ENCODE peak calls at places on chromosome 3, in four cellular contexts. One of them, this sample, is unnamed. For H3K27me3, the result is how much of the 10 kb centered on the place peaks cover.

GRCh38 chr3:183895296-183895695 is 10.6 kb upstream of the PARL start:
- DNase-seq in left lung: no peak
- DNase-seq in tibial artery: no peak
- DNase-seq in heart left ventricle: no peak
- DNase-seq in this sample: no peak

GRCh38 chr3:195699148-195699771 is 21.5 kb upstream of the MUC20 start:
- DNase-seq in left lung: no peak
- DNase-seq in tibial artery: no peak
- DNase-seq in heart left ventricle: no peak
- DNase-seq in this sample: no peak

GRCh38 chr3:114775395-114775794 is 371.7 kb downstream of the ZBTB20 start:
- DNase-seq in left lung: no peak
- DNase-seq in tibial artery: no peak
- DNase-seq in heart left ventricle: no peak
- DNase-seq in this sample: no peak

GRCh38 chr3:110062711-110063110 is 725.4 kb upstream of the DPPA4 start:
- DNase-seq in left lung: no peak
- DNase-seq in tibial artery: no peak
- DNase-seq in heart left ventricle: no peak
- DNase-seq in this sample: no peak

GRCh38 chr3:74592359-74592758 is 22.1 kb downstream of the CNTN3 start:
- DNase-seq in left lung: no peak
- DNase-seq in tibial artery: no peak
- DNase-seq in heart left ventricle: no peak
- DNase-seq in this sample: no peak

GRCh38 chr3:50504681-50505080 is 1.2 kb upstream of the CACNA2D2 start:
- DNase-seq in left lung: no peak
- DNase-seq in tibial artery: no peak
- DNase-seq in heart left ventricle: no peak
- DNase-seq in this sample: no peak

GRCh38 chr3:132537297-132537696 is 59.8 kb upstream of the ACKR4 start:
- DNase-seq in left lung: no peak
- DNase-seq in tibial artery: no peak
- DNase-seq in heart left ventricle: no peak
- DNase-seq in this sample: no peak

GRCh38 chr3:62261800-62262199 is 111.5 kb downstream of the FEZF2 start:
- DNase-seq in left lung: no peak
- DNase-seq in tibial artery: no peak
- DNase-seq in heart left ventricle: no peak
- DNase-seq in this sample: no peak

GRCh38 chr3:32569540-32570425 is 875 bp downstream of the DYNC1LI1 start:
- DNase-seq in left lung: peak
- DNase-seq in tibial artery: peak
- DNase-seq in heart left ventricle: peak
- DNase-seq in this sample: peak

GRCh38 chr3:14605070-14605469 is 46.5 kb upstream of the CCDC174 start:
- DNase-seq in left lung: no peak
- DNase-seq in tibial artery: peak
- DNase-seq in heart left ventricle: no peak
- DNase-seq in this sample: peak

GRCh38 chr3:119637679-119638525 is 22.5 kb downstream of the POPDC2 start:
- DNase-seq in left lung: no peak
- DNase-seq in tibial artery: no peak
- DNase-seq in heart left ventricle: no peak
- DNase-seq in this sample: no peak

GRCh38 chr3:27633224-27633545 is 88.9 kb downstream of the EOMES start:
- DNase-seq in left lung: no peak
- DNase-seq in tibial artery: peak
- DNase-seq in heart left ventricle: no peak
- DNase-seq in this sample: no peak

GRCh38 chr3:94616833-94617232 is 554.0 kb downstream of the NSUN3 start:
- DNase-seq in left lung: no peak
- DNase-seq in tibial artery: no peak
- DNase-seq in heart left ventricle: no peak
- DNase-seq in this sample: no peak

GRCh38 chr3:156609546-156609945 is 54.6 kb upstream of the SSR3 start:
- DNase-seq in left lung: no peak
- DNase-seq in tibial artery: no peak
- DNase-seq in heart left ventricle: no peak
- DNase-seq in this sample: no peak

GRCh38 chr3:179729086-179729485 is 76.2 kb downstream of the USP13 start:
- DNase-seq in left lung: no peak
- DNase-seq in tibial artery: no peak
- DNase-seq in heart left ventricle: no peak
- DNase-seq in this sample: no peak

GRCh38 chr3:181252626-181253025 is 263.1 kb upstream of the DNAJC19 start:
- DNase-seq in left lung: no peak
- DNase-seq in tibial artery: no peak
- DNase-seq in heart left ventricle: no peak
- DNase-seq in this sample: no peak

GRCh38 chr3:48709051-48709461 is 8.0 kb downstream of the IP6K2 start:
- DNase-seq in left lung: no peak
- DNase-seq in tibial artery: no peak
- DNase-seq in heart left ventricle: no peak
- DNase-seq in this sample: no peak

GRCh38 chr3:67349551-67350174 is 304.7 kb downstream of the SUCLG2 start:
- DNase-seq in left lung: no peak
- DNase-seq in tibial artery: no peak
- DNase-seq in heart left ventricle: no peak
- DNase-seq in this sample: no peak

GRCh38 chr3:88219138-88219792 is 69.5 kb downstream of the C3orf38 start:
- DNase-seq in left lung: no peak
- DNase-seq in tibial artery: no peak
- DNase-seq in heart left ventricle: peak
- DNase-seq in this sample: peak

GRCh38 chr3:122005033-122005565 is 16.9 kb downstream of the ILDR1 start:
- DNase-seq in left lung: no peak
- DNase-seq in tibial artery: no peak
- DNase-seq in heart left ventricle: no peak
- DNase-seq in this sample: no peak

GRCh38 chr3:151047636-151048035 is 37.8 kb upstream of the MED12L start:
- DNase-seq in left lung: no peak
- DNase-seq in tibial artery: no peak
- DNase-seq in heart left ventricle: no peak
- DNase-seq in this sample: no peak

GRCh38 chr3:102215166-102215565 is 219.6 kb upstream of the ZPLD1 start:
- DNase-seq in left lung: no peak
- DNase-seq in tibial artery: no peak
- DNase-seq in heart left ventricle: no peak
- DNase-seq in this sample: no peak

GRCh38 chr3:165544432-165544831 is 292.8 kb downstream of the BCHE start:
- DNase-seq in left lung: no peak
- DNase-seq in tibial artery: no peak
- DNase-seq in heart left ventricle: no peak
- DNase-seq in this sample: no peak

GRCh38 chr3:65907232-65908130 is 131.2 kb downstream of the MAGI1 start:
- DNase-seq in left lung: no peak
- DNase-seq in tibial artery: no peak
- DNase-seq in heart left ventricle: no peak
- DNase-seq in this sample: no peak

GRCh38 chr3:88311826-88312225 is 162.1 kb downstream of the C3orf38 start:
- DNase-seq in left lung: no peak
- DNase-seq in tibial artery: no peak
- DNase-seq in heart left ventricle: no peak
- DNase-seq in this sample: no peak

GRCh38 chr3:6018456-6018855 is 830.9 kb downstream of the EDEM1 start:
- DNase-seq in left lung: no peak
- DNase-seq in tibial artery: no peak
- DNase-seq in heart left ventricle: no peak
- DNase-seq in this sample: no peak

GRCh38 chr3:27606537-27606936 is 115.6 kb downstream of the EOMES start:
- DNase-seq in left lung: no peak
- DNase-seq in tibial artery: no peak
- DNase-seq in heart left ventricle: no peak
- DNase-seq in this sample: no peak

GRCh38 chr3:183377307-183377959 is 51.0 kb downstream of the MCF2L2 start:
- DNase-seq in left lung: no peak
- DNase-seq in tibial artery: no peak
- DNase-seq in heart left ventricle: no peak
- DNase-seq in this sample: no peak

GRCh38 chr3:167489571-167489970 is 15.7 kb upstream of the SERPINI2 start:
- DNase-seq in left lung: no peak
- DNase-seq in tibial artery: no peak
- DNase-seq in heart left ventricle: no peak
- DNase-seq in this sample: no peak

GRCh38 chr3:167497903-167498302 is 24.1 kb upstream of the SERPINI2 start:
- DNase-seq in left lung: peak
- DNase-seq in tibial artery: no peak
- DNase-seq in heart left ventricle: no peak
- DNase-seq in this sample: no peak

GRCh38 chr3:167491626-167492025 is 17.8 kb upstream of the SERPINI2 start:
- DNase-seq in left lung: no peak
- DNase-seq in tibial artery: no peak
- DNase-seq in heart left ventricle: no peak
- DNase-seq in this sample: no peak

GRCh38 chr3:167487556-167487955 is 13.7 kb upstream of the SERPINI2 start:
- DNase-seq in left lung: no peak
- DNase-seq in tibial artery: no peak
- DNase-seq in heart left ventricle: no peak
- DNase-seq in this sample: no peak

GRCh38 chr3:167493240-167493639 is 19.4 kb upstream of the SERPINI2 start:
- DNase-seq in left lung: no peak
- DNase-seq in tibial artery: no peak
- DNase-seq in heart left ventricle: no peak
- DNase-seq in this sample: no peak
- TF ChIP-seq CTCF in left lung: no peak
- TF ChIP-seq CTCF in tibial artery: no peak
- TF ChIP-seq CTCF in heart left ventricle: no peak
- TF ChIP-seq CTCF in this sample: no peak

GRCh38 chr3:31444220-31445142 is 88.2 kb upstream of the STT3B start:
- DNase-seq in left lung: no peak
- DNase-seq in tibial artery: no peak
- DNase-seq in heart left ventricle: no peak
- DNase-seq in this sample: no peak
- H3K27me3 ChIP-seq in left lung: under half
- H3K27me3 ChIP-seq in tibial artery: under half
- H3K27me3 ChIP-seq in heart left ventricle: under half
- H3K27me3 ChIP-seq in this sample: under half

DNA sequence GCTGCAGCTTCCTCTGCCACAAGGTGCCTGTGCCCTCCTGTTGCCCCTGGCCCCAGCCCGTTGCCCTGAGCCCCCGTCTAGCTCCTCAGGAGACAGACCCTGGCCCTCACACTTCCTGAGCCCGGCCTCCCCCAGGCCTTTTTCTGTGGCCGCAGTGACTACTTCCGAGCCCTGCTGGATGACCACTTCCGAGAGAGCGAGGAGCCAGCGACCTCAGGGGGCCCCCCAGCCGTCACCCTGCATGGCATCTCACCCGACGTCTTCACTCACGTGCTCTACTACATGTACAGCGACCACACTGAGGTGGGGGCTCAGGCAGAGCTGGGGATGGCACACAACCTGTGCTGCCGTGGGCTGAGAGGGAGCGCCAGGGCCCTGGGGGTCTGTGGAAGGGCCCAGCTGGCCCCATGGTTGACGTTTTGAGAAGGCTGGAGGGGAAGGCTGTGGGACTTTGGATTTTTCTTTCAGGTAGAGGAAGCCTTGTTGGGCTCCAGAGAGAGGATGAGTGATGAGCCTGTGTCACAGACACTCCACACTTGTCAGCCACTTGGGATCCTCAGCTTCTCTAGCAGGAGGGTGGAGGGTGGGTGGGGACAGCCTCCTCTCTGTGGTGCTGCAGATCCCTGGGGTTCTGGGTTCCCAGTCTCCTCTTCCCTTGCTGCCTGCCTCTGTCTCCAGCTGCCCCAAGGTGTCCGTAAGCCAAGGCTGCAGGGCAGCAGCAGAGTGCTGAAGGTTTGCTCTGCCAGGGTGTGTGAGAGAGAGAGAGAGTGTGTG is 5.0 kb downstream of the ABTB1 start:
- DNase-seq in left lung: peak
- DNase-seq in tibial artery: peak
- DNase-seq in heart left ventricle: peak
- DNase-seq in this sample: peak
- TF ChIP-seq CTCF in left lung: no peak
- TF ChIP-seq CTCF in tibial artery: no peak
- TF ChIP-seq CTCF in heart left ventricle: no peak
- TF ChIP-seq CTCF in this sample: no peak

GRCh38 chr3:10984371-10984896 is 8.1 kb upstream of the SLC6A1 start:
- DNase-seq in left lung: no peak
- DNase-seq in tibial artery: no peak
- DNase-seq in heart left ventricle: no peak
- DNase-seq in this sample: no peak
- H3K27me3 ChIP-seq in left lung: under half
- H3K27me3 ChIP-seq in tibial artery: under half
- H3K27me3 ChIP-seq in heart left ventricle: under half
- H3K27me3 ChIP-seq in this sample: under half

GRCh38 chr3:59308001-59308400 is 258.2 kb upstream of the CFAP20DC start:
- DNase-seq in left lung: no peak
- DNase-seq in tibial artery: no peak
- DNase-seq in heart left ventricle: no peak
- DNase-seq in this sample: no peak

GRCh38 chr3:59317386-59317785 is 267.6 kb upstream of the CFAP20DC start:
- DNase-seq in left lung: no peak
- DNase-seq in tibial artery: no peak
- DNase-seq in heart left ventricle: no peak
- DNase-seq in this sample: no peak

GRCh38 chr3:59308684-59309083 is 258.9 kb upstream of the CFAP20DC start:
- DNase-seq in left lung: no peak
- DNase-seq in tibial artery: no peak
- DNase-seq in heart left ventricle: no peak
- DNase-seq in this sample: no peak

GRCh38 chr3:59310736-59311135 is 260.9 kb upstream of the CFAP20DC start:
- DNase-seq in left lung: no peak
- DNase-seq in tibial artery: no peak
- DNase-seq in heart left ventricle: no peak
- DNase-seq in this sample: no peak

DNA sequence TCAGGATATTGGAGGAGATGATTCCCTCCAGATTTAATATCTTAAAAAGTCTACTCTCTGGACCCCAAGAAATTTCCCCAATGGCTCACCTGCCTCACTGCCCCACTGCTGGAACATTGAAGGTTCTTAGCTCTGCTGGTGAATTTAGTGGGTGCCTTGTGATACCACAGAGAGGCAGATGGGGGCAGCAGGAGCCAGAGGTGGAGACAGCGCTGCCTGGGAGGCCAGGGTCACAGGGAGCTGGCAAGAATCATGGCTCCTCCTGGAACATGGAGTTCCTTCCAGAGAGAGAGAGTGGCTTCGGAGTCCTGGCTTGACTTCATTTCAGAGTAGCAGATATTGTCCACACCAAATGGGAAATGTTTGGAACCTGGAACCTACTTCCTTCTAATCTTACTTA is 263.5 kb upstream of the CFAP20DC start:
- DNase-seq in left lung: peak
- DNase-seq in tibial artery: no peak
- DNase-seq in heart left ventricle: peak
- DNase-seq in this sample: peak
- TF ChIP-seq CTCF in left lung: peak
- TF ChIP-seq CTCF in tibial artery: no peak
- TF ChIP-seq CTCF in heart left ventricle: peak
- TF ChIP-seq CTCF in this sample: no peak

GRCh38 chr3:45097296-45097883 is 48.8 kb downstream of the CDCP1 start:
- DNase-seq in left lung: no peak
- DNase-seq in tibial artery: no peak
- DNase-seq in heart left ventricle: no peak
- DNase-seq in this sample: no peak
- H3K27me3 ChIP-seq in left lung: under half
- H3K27me3 ChIP-seq in tibial artery: under half
- H3K27me3 ChIP-seq in heart left ventricle: under half
- H3K27me3 ChIP-seq in this sample: under half

This sample was measured in stomach.